ENCODE peak calls at places on chromosomes 2 and 18, in seven cellular contexts. N is astrocyte of the spinal cord, T is endothelial cell of umbilical vein, O is dorsolateral prefrontal cortex, W is MM.1S, Z is fibroblast of pulmonary artery, S is AG10803. K is an unnamed sample.

GRCh38 chr2:19711470-19712372 is 190.1 kb downstream of the TTC32 start:
- DNase-seq in S (peak), N (peak), T (peak), O (no peak), Z (peak), W (peak), K (peak)

GRCh38 chr2:165070089-165070488 is 114.8 kb upstream of the SLC38A11 start:
- DNase-seq in N (no peak), T (no peak), W (no peak), O (no peak), S (no peak), Z (no peak), K (no peak)

GRCh38 chr2:26169681-26170414 is 3.0 kb upstream of the GAREM2 start:
- DNase-seq in O (no peak), Z (no peak), T (no peak), S (no peak), W (no peak), N (no peak), K (no peak)

GRCh38 chr2:219636941-219637841 is 9.8 kb downstream of the SLC4A3 start:
- DNase-seq in Z (no peak), T (no peak), W (no peak), N (no peak), S (no peak), O (no peak), K (no peak)

GRCh38 chr2:217937446-217937845 is 65.3 kb downstream of the TNS1 start:
- DNase-seq in T (peak), S (no peak), O (no peak), W (no peak), Z (no peak), N (no peak), K (no peak)

GRCh38 chr2:31213883-31214637 is 3.3 kb downstream of the CAPN14 start:
- DNase-seq in N (no peak), T (no peak), S (no peak), W (peak), O (no peak), Z (no peak), K (no peak)

GRCh38 chr2:172461591-172462392 is 34.4 kb downstream of the ITGA6 start:
- DNase-seq in Z (peak), W (peak), O (peak), N (peak), T (peak), S (peak), K (no peak)

GRCh38 chr2:71880846-71881610 is 266.6 kb downstream of the CYP26B1 start:
- DNase-seq in Z (peak), W (no peak), O (no peak), N (peak), S (peak), T (peak), K (peak)

GRCh38 chr2:42567389-42567788 is 1.0 kb upstream of the MTA3 start:
- DNase-seq in T (no peak), W (no peak), Z (peak), S (peak), N (peak), O (no peak), K (peak)

GRCh38 chr2:14420851-14421250 is 211.7 kb upstream of the LRATD1 start:
- DNase-seq in O (no peak), W (no peak), Z (no peak), S (peak), N (peak), T (no peak), K (peak)

GRCh38 chr2:25790074-25790473 is 88.2 kb downstream of the ASXL2 start:
- DNase-seq in O (no peak), Z (no peak), S (no peak), T (no peak), W (no peak), N (no peak), K (peak)

GRCh38 chr2:190121971-190122370 is 59.4 kb upstream of the MSTN start:
- DNase-seq in T (peak), S (peak), Z (peak), O (no peak), W (peak), N (peak), K (peak)

GRCh38 chr2:111196435-111196834 is 75.7 kb downstream of the BCL2L11 start:
- DNase-seq in N (no peak), O (no peak), S (no peak), W (no peak), T (peak), Z (no peak), K (no peak)

GRCh38 chr2:219689676-219690628 is 62.5 kb downstream of the SLC4A3 start:
- DNase-seq in W (peak), S (peak), O (peak), T (peak), Z (peak), N (peak), K (peak)

GRCh38 chr2:241802806-241803318 is 6.1 kb upstream of the NEU4 start:
- DNase-seq in O (no peak), T (no peak), Z (no peak), W (no peak), N (no peak), S (no peak), K (no peak)

GRCh38 chr2:137964066-137964858 is at the start of gene HNMT:
- DNase-seq in S (peak), Z (peak), T (peak), W (no peak), N (peak), O (peak), K (peak)

GRCh38 chr2:174796319-174796771 is 32.1 kb upstream of the CHRNA1 start:
- DNase-seq in T (no peak), Z (no peak), O (no peak), W (no peak), N (no peak), S (peak), K (no peak)

GRCh38 chr18:51195086-51195601 is 2.3 kb downstream of the MEX3C start:
- DNase-seq in W (no peak), O (no peak), Z (no peak), S (no peak), T (no peak), N (no peak), K (peak)
- TF ChIP-seq CTCF in W (no peak), O (no peak), Z (no peak), S (no peak), T (no peak), N (no peak), K (no peak)

DNA sequence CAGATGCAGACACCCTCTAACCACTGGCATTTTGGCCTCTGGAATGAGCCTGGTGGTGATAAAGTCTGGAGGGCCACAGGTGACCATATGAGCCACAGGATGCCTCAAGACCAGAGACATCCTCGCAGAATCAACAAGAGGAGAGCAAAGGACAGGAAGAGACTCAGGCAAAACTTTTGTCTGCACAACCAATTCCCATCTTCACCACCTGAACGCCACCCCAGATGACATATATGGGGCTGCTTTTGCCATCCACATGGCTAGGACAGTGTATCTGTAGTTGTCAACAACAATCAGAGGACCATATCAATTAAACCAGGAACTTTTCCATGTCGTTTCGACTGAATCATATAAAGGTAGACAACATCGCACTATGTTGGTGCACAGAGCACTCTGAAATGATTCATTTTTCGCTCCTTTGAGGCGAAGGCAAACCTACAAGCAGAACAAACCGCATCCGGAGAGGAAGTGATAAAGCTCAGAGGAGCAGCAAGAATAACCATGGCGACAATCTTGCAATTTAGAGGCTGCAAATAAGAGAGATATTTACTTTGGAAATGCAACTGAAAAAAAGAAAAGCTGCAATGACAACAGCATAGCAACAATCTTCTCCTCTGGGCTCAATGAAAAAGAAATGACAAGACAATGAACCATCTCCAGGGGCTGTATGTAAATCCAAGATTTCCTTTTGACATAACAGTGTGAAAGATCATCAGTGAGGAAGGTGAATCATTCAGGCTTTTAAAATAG is 204.5 kb downstream of the ARL4C start:
- DNase-seq in N (peak), Z (peak), O (no peak), T (peak), S (no peak), W (peak), K (no peak)
- TF ChIP-seq CTCF in N (no peak), Z (no peak), O (no peak), T (no peak), S (no peak), W (no peak), K (no peak)

GRCh38 chr2:216441308-216442010 is 29.2 kb downstream of the SMARCAL1 start:
- DNase-seq in N (no peak), Z (no peak), T (no peak), S (no peak), W (no peak), O (no peak), K (no peak)

GRCh38 chr2:216447293-216447692 is 35.0 kb downstream of the SMARCAL1 start:
- DNase-seq in W (no peak), N (no peak), S (no peak), O (no peak), T (no peak), Z (no peak), K (no peak)

GRCh38 chr2:216448829-216449228 is 36.5 kb downstream of the SMARCAL1 start:
- DNase-seq in N (no peak), O (no peak), Z (no peak), T (no peak), W (no peak), S (no peak), K (no peak)

GRCh38 chr2:216446343-216446742 is 34.1 kb downstream of the SMARCAL1 start:
- DNase-seq in N (no peak), S (no peak), W (no peak), O (no peak), T (no peak), Z (no peak), K (no peak)

DNA sequence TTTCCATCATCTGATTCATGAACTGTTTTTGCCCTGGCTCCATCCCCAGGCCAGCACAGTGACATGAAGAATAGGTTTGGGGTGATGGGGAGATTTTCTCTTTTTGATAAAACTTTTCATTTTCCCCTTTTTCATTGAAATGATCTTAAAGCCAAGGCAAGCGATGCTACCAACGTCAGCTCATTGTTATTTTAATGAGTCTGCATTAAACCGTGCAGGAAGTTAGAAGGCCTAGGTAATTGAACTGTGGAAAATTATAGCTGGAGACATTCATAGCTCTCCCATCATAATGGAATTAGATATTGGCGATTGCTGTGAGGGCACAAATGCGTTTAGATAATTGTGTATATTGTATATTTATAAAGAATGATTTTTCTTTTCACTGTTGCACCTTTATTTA is 33.2 kb downstream of the SMARCAL1 start:
- DNase-seq in W (no peak), Z (no peak), T (peak), S (no peak), O (no peak), N (peak), K (no peak)
- TF ChIP-seq CTCF in W (no peak), Z (no peak), T (no peak), S (no peak), O (no peak), N (no peak), K (no peak)

DNA sequence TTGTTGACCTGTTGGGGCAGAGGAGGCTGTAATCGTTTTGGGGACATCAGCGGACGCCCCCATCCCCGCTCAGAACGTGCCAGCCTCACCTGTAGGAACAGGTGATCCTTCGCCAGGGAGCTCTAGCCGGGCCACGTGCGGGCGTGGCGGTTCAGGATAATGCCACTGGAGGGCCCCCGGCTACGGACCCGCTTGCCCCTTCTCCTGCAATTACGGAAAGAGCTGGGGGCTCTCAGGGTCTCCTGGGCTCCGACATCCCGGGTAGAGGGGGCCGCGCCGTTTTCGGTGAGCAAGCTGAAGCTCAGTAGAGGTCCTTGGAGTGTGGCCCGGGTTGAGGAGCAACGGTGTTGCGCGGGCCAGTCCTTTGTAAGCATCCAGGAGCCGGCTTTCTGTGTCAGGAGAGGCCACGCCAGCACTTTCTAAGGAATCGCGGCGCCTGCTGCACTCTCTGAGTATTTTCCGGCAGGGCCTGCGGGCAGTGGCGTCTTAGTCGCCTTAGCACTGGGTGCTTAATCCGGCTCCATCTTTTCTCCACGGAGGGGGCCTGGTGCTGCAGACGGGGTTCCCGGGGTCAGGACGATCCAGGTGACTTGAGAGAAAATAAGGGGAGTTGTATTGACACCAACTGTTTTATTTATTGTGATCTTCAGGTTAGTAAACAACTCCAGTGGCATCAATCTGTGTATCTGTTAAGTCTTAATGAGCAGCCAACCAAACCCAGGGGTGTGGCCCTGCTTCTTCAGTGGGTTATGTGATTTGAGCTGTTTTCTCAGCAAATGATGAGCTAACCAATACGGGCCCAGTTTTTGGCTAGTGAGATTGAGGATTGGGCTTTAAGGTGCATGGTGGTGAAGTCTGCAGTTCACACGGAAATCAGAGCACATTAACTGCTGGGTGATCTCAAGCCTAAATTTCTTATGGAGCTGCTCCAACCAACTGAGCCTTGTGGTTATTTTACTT is 1.9 kb downstream of the MTCL1 start:
- DNase-seq in W (peak), O (peak), N (peak), T (peak), Z (peak), S (peak), K (peak)
- TF ChIP-seq CTCF in W (peak), O (peak), N (peak), T (peak), Z (no peak), S (no peak), K (no peak)

DNA sequence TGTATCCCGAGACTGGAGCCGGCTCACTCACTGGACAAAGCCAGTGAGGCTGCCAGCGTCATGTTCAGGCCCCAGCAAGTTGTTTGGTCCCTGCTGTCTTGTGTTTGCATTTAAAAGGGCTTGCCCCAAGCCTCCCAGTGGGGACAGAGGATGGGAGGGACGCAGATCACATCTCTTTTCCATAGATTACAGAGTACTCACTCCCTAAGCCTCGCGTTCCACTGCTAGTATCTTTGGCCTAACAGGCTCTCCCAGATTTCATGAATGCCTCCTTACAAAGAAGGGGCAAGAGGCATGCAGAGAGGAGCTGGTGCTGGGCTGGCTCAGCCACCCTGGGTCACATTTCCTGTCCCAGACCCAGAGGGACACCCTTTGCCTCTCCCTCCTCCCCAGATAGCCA is 59.1 kb downstream of the CMPK2 start:
- DNase-seq in W (no peak), O (no peak), Z (no peak), N (no peak), T (no peak), S (no peak), K (no peak)
- TF ChIP-seq CTCF in W (no peak), O (no peak), Z (no peak), N (no peak), T (no peak), S (no peak), K (no peak)

GRCh38 chr2:195695002-195695631 is 38.1 kb downstream of the SLC39A10 start:
- DNase-seq in S (no peak), O (no peak), Z (no peak), W (no peak), N (no peak), T (no peak), K (no peak)
- TF ChIP-seq CTCF in S (no peak), O (no peak), Z (no peak), W (no peak), N (no peak), T (no peak), K (no peak)

GRCh38 chr2:109321570-109321969 is 192.6 kb downstream of the SH3RF3 start:
- DNase-seq in O (no peak), N (no peak), T (no peak), W (no peak), S (peak), Z (peak), K (peak)
- TF ChIP-seq CTCF in O (no peak), N (no peak), T (no peak), W (no peak), S (peak), Z (peak), K (peak)

GRCh38 chr2:16774980-16775963 is 109.6 kb upstream of the CYRIA start:
- DNase-seq in W (no peak), T (no peak), Z (peak), N (peak), S (no peak), O (peak), K (peak)
- TF ChIP-seq CTCF in W (no peak), T (no peak), Z (no peak), N (peak), S (peak), O (peak), K (no peak)

GRCh38 chr2:134193774-134194173 is 60.1 kb upstream of the MGAT5 start:
- DNase-seq in S (no peak), O (no peak), Z (no peak), N (peak), T (no peak), W (no peak), K (peak)
- TF ChIP-seq CTCF in S (no peak), O (no peak), Z (peak), N (peak), T (no peak), W (no peak), K (no peak)